ENCODE peak calls at places on chromosomes 2 and 18, in nine cellular contexts. I, N, O, E, J, D, V, T and B are unnamed samples.

GRCh38 chr2:235614900-235615712 is 121.3 kb downstream of the AGAP1 start:
- DNase-seq in I (no peak), N (peak), O (peak), E (no peak), J (peak), D (peak), V (no peak), T (no peak), B (no peak)

GRCh38 chr2:106339608-106340007 is 128.6 kb downstream of the RGPD3 start:
- DNase-seq in I (no peak), N (no peak), O (no peak), E (no peak), J (no peak), D (no peak), V (no peak), T (no peak), B (no peak)

GRCh38 chr2:220076734-220077133 is 449.3 kb downstream of the SLC4A3 start:
- DNase-seq in I (no peak), N (peak), O (peak), E (no peak), J (peak), D (peak), V (peak), T (no peak), B (peak)

GRCh38 chr2:134625311-134625710 is 93.5 kb downstream of the TMEM163 start:
- DNase-seq in I (no peak), N (no peak), O (no peak), E (no peak), J (no peak), D (no peak), V (no peak), T (no peak), B (peak)

GRCh38 chr2:36951574-36951973 is 14.8 kb downstream of the STRN start:
- DNase-seq in I (no peak), N (no peak), O (peak), E (no peak), J (no peak), D (no peak), V (peak), T (no peak), B (peak)

GRCh38 chr2:169178804-169179390 is 109.5 kb downstream of the DHRS9 start:
- DNase-seq in I (no peak), N (no peak), O (no peak), E (no peak), J (no peak), D (no peak), V (no peak), T (no peak), B (no peak)

GRCh38 chr2:198917275-198917674 is 540.5 kb downstream of the SATB2 start:
- DNase-seq in I (no peak), N (no peak), O (no peak), E (no peak), J (no peak), D (no peak), V (no peak), T (no peak), B (no peak)

GRCh38 chr2:64114063-64114911 is 29.9 kb downstream of the PELI1 start:
- DNase-seq in I (no peak), N (no peak), O (peak), E (no peak), J (peak), D (no peak), V (peak), T (no peak), B (peak)

GRCh38 chr2:117835990-117836760 is 21.7 kb downstream of the DDX18 start:
- DNase-seq in I (peak), N (peak), O (peak), E (peak), J (peak), D (peak), V (peak), T (no peak), B (peak)

GRCh38 chr2:165274698-165275097 is 35.5 kb downstream of the SCN2A start:
- DNase-seq in I (no peak), N (peak), O (peak), E (no peak), J (peak), D (peak), V (no peak), T (no peak), B (no peak)

GRCh38 chr2:47057732-47058012 is 97.4 kb downstream of the STPG4 start:
- DNase-seq in I (no peak), N (no peak), O (no peak), E (no peak), J (no peak), D (no peak), V (no peak), T (no peak), B (no peak)
- H3K4me3 ChIP-seq in I (no peak), N (no peak), O (no peak), E (no peak), J (no peak), D (no peak), V (no peak), T (no peak), B (no peak)

GRCh38 chr18:47191956-47192355 is 15.8 kb upstream of the IER3IP1 start:
- DNase-seq in I (no peak), N (no peak), O (peak), E (no peak), J (peak), D (no peak), V (peak), T (no peak), B (peak)
- TF ChIP-seq CTCF in I (no peak), N (no peak), O (no peak), E (no peak), J (no peak), D (no peak), V (peak), T (no peak), B (no peak)

GRCh38 chr2:175169191-175169590 is 1.2 kb upstream of the ATF2 start:
- DNase-seq in I (no peak), N (no peak), O (no peak), E (no peak), J (no peak), D (no peak), V (no peak), T (no peak), B (no peak)
- H3K4me3 ChIP-seq in I (peak), N (no peak), O (peak), E (peak), J (no peak), D (no peak), V (peak), T (peak), B (peak)

GRCh38 chr2:28952806-28953190 is 28.3 kb upstream of the TOGARAM2 start:
- DNase-seq in I (no peak), N (no peak), O (no peak), E (no peak), J (no peak), D (no peak), V (no peak), T (no peak), B (no peak)
- TF ChIP-seq CTCF in I (no peak), N (no peak), O (peak), E (no peak), J (no peak), D (peak), V (peak), T (peak), B (peak)

GRCh38 chr2:188978291-188979081 is 4.3 kb downstream of the COL3A1 start:
- DNase-seq in I (no peak), N (peak), O (peak), E (no peak), J (peak), D (peak), V (peak), T (no peak), B (peak)

GRCh38 chr2:188974184-188974583 is at the start of gene COL3A1:
- DNase-seq in I (no peak), N (no peak), O (peak), E (no peak), J (peak), D (peak), V (no peak), T (no peak), B (no peak)

GRCh38 chr2:188976545-188977268 is 2.5 kb downstream of the COL3A1 start:
- DNase-seq in I (no peak), N (no peak), O (peak), E (no peak), J (peak), D (no peak), V (no peak), T (no peak), B (peak)

GRCh38 chr2:188973650-188974049 is 523 bp upstream of the COL3A1 start:
- DNase-seq in I (no peak), N (no peak), O (no peak), E (no peak), J (peak), D (no peak), V (no peak), T (no peak), B (no peak)

DNA sequence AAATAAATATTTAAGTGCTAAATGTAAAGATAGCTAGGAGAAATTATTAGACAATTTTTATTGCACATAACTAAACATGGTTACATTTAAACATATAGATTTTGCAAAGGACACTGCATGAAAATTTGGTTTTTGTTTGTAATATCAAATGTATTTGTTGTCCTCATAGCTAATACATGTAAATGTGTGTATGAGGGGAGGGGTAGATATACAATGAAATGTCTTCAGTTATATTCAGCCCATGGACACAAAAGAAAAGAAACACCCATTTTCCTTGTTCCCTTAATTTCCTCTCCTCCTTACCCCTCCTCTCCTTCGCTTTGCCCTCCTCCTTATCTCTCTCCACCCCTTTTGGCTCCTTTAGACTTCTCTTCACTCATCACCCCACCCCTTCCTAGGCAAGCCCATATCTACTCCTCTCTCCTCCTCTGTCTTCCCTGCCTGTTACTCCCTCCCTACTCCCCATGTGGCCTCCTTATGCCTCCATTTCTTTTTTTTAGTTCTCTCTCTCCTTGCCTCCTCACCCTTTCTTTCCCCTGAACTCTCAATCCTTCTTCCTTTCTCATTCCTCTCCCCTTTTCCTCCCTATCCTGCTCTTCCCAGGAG is 1.4 kb downstream of the COL3A1 start:
- DNase-seq in I (no peak), N (peak), O (peak), E (no peak), J (peak), D (peak), V (no peak), T (no peak), B (no peak)
- H3K4me3 ChIP-seq in I (no peak), N (peak), O (peak), E (peak), J (peak), D (peak), V (no peak), T (no peak), B (no peak)

GRCh38 chr2:101197215-101197745 is 46.1 kb upstream of the TBC1D8 start:
- DNase-seq in I (no peak), N (no peak), O (no peak), E (no peak), J (no peak), D (no peak), V (no peak), T (no peak), B (no peak)
- TF ChIP-seq CTCF in I (no peak), N (no peak), O (no peak), E (no peak), J (peak), D (no peak), V (peak), T (no peak), B (peak)

GRCh38 chr2:237593596-237594310 is 3.2 kb upstream of the RAB17 start:
- DNase-seq in I (no peak), N (no peak), O (no peak), E (no peak), J (no peak), D (no peak), V (no peak), T (no peak), B (no peak)

GRCh38 chr2:237593036-237593435 is 2.5 kb upstream of the RAB17 start:
- DNase-seq in I (no peak), N (no peak), O (no peak), E (no peak), J (no peak), D (no peak), V (no peak), T (no peak), B (no peak)

GRCh38 chr2:237591379-237591881 is 896 bp upstream of the RAB17 start:
- DNase-seq in I (no peak), N (no peak), O (peak), E (no peak), J (no peak), D (no peak), V (no peak), T (peak), B (peak)

GRCh38 chr2:237591021-237591370 is 462 bp upstream of the RAB17 start:
- DNase-seq in I (no peak), N (no peak), O (no peak), E (no peak), J (no peak), D (no peak), V (peak), T (no peak), B (peak)

DNA sequence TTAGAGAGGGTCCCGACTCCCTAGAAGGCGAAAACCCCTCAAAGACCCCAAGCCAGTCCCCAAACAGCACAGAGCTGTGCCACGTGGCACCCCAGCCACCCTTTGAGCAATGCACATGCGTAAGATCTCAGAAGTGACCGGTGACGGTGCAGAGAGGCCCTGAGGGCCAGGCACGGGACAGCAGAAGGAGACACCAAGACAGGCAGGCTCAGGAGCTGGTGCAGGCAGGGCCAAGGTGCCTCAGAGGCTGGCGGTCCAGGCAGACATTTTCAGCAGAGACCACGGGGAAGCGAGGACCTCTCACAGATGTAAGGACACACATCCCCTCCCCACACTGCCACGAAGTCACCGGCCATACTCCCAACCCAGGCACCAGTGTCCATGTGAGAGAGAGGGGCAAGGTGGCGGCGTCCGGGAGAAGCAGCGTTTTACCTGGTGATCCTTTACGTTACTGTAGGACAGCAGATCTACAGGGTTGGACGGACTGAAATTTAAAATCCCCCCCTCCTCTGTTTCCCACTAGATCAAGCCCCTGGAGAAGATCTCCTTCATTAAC is 2.0 kb upstream of the RAB17 start:
- DNase-seq in I (no peak), N (no peak), O (no peak), E (no peak), J (no peak), D (no peak), V (no peak), T (no peak), B (no peak)
- H3K4me3 ChIP-seq in I (no peak), N (no peak), O (no peak), E (no peak), J (no peak), D (no peak), V (no peak), T (no peak), B (no peak)

GRCh38 chr2:193963472-193964119 is 1693.4 kb upstream of the SLC39A10 start:
- DNase-seq in I (no peak), N (no peak), O (peak), E (no peak), J (peak), D (no peak), V (peak), T (peak), B (peak)
- TF ChIP-seq CTCF in I (no peak), N (no peak), O (peak), E (no peak), J (peak), D (no peak), V (peak), T (peak), B (peak)

GRCh38 chr2:72925328-72925943 is 8.1 kb downstream of the EMX1 start:
- DNase-seq in I (no peak), N (no peak), O (no peak), E (no peak), J (no peak), D (no peak), V (no peak), T (no peak), B (no peak)

GRCh38 chr2:72926368-72926767 is 9.0 kb downstream of the EMX1 start:
- DNase-seq in I (no peak), N (no peak), O (no peak), E (no peak), J (no peak), D (no peak), V (no peak), T (no peak), B (no peak)

GRCh38 chr2:72924353-72925240 is 7.3 kb downstream of the EMX1 start:
- DNase-seq in I (no peak), N (no peak), O (no peak), E (no peak), J (no peak), D (no peak), V (no peak), T (no peak), B (no peak)

GRCh38 chr2:72921866-72922265 is 4.5 kb downstream of the EMX1 start:
- DNase-seq in I (no peak), N (no peak), O (no peak), E (no peak), J (no peak), D (no peak), V (no peak), T (no peak), B (no peak)

GRCh38 chr2:72923833-72924352 is 6.6 kb downstream of the EMX1 start:
- DNase-seq in I (no peak), N (no peak), O (no peak), E (no peak), J (no peak), D (no peak), V (no peak), T (no peak), B (no peak)
- H3K4me3 ChIP-seq in I (no peak), N (no peak), O (no peak), E (peak), J (no peak), D (no peak), V (no peak), T (no peak), B (no peak)

DNA sequence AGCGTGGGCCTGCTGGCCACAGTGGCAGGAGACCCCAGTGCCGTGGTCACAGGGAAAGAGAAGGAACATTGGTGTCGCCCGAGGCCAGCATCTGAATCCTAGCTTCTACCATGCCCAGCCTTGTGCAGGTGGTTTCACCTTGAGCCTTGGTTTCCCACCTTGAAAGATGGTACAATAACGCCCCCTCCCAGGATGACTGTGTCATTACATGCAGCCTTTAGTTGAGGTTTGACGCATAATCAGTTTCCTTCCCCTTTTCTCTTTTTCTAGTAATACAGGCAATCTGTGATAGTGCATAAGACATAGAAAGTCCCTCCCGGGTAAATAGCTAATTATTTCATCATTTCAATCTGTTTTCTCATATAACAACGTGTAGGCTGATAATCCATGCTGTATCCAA is 29.9 kb upstream of the ZNF407 start:
- DNase-seq in I (no peak), N (no peak), O (no peak), E (no peak), J (no peak), D (no peak), V (no peak), T (no peak), B (no peak)
- TF ChIP-seq CTCF in I (no peak), N (no peak), O (no peak), E (no peak), J (no peak), D (no peak), V (no peak), T (peak), B (no peak)